ENCODE peak calls at places on chromosome 7, in ten cellular contexts. Q is left colon; A is hepatocyte; T is OCI-M1; E is kidney tubule cell; B is thoracic aorta; P is mucosa of gallbladder; L is activated naive CD4-positive, alpha-beta T cell; Z is stimulated activated naive B cell treated with anti-CD40 and anti-IgM and Interleukin-4, amounts not matched to agents 10 μg/mL and 1 μg/mL and 100 μg/mL, for 72 hours; K is PC-9. I is an unnamed sample.

GRCh38 chr7:50153141-50153540 is 60.1 kb upstream of the ZPBP start:
- DNase-seq in A (no peak), L (no peak), K (no peak), B (no peak), Q (no peak), Z (peak; percentile 47), E (no peak), P (no peak), T (no peak), I (no peak)

GRCh38 chr7:137547477-137547876 is 203.9 kb upstream of the PTN start:
- DNase-seq in T (no peak), Q (no peak), E (peak; percentile 27), Z (no peak), P (no peak), B (no peak), K (no peak), L (no peak), A (no peak), I (peak; percentile 8)

GRCh38 chr7:1536768-1537630 is 6.5 kb downstream of the MAFK start:
- DNase-seq in T (no peak), L (no peak), Z (no peak), A (peak; percentile 99), K (peak; percentile 95), Q (peak; percentile 87), E (peak; percentile 97), B (peak; percentile 91), P (peak; percentile 96), I (peak; percentile 97)

GRCh38 chr7:149147730-149148653 is 739 bp downstream of the ZNF398 start:
- DNase-seq in K (peak; percentile 37), P (peak; percentile 28), T (peak; percentile 51), L (peak; percentile 47), A (peak; percentile 73), B (peak; percentile 7), E (peak; percentile 66), Q (peak; percentile 72), Z (peak; percentile 56), I (peak; percentile 71)

GRCh38 chr7:150396426-150397375 is 17.6 kb downstream of the ZNF775 start:
- DNase-seq in L (no peak), Z (no peak), P (no peak), Q (no peak), K (no peak), A (no peak), T (no peak), E (no peak), B (no peak), I (no peak)

GRCh38 chr7:55104707-55105433 is 86.1 kb downstream of the EGFR start:
- DNase-seq in B (no peak), Z (no peak), L (no peak), A (no peak), K (no peak), P (no peak), Q (no peak), T (no peak), E (peak; percentile 48), I (no peak)

GRCh38 chr7:13989138-13989943 is at the start of gene ETV1:
- DNase-seq in B (peak; percentile 9), P (peak; percentile 62), E (peak; percentile 63), A (peak; percentile 78), T (peak; percentile 81), Z (no peak), Q (peak; percentile 28), L (no peak), K (peak; percentile 60), I (peak; percentile 67)

GRCh38 chr7:82631998-82632397 is 188.4 kb upstream of the CACNA2D1 start:
- DNase-seq in T (no peak), A (no peak), P (no peak), B (no peak), Z (no peak), E (no peak), L (no peak), K (no peak), Q (no peak), I (peak; percentile 29)

GRCh38 chr7:129950191-129950940 is 2.4 kb downstream of the UBE2H start:
- DNase-seq in B (no peak), K (no peak), L (no peak), P (no peak), Z (no peak), Q (no peak), T (no peak), E (peak; percentile 41), A (no peak), I (no peak)

GRCh38 chr7:80374321-80374720 is 137.5 kb downstream of the GNAT3 start:
- DNase-seq in B (no peak), Z (no peak), E (no peak), T (no peak), K (no peak), Q (no peak), A (no peak), P (peak; percentile 65), L (no peak), I (no peak)

GRCh38 chr7:45710271-45711160 is 136.3 kb downstream of the ADCY1 start:
- DNase-seq in L (no peak), Z (no peak), K (no peak), T (no peak), B (no peak), E (no peak), P (peak; percentile 7), Q (peak; percentile 1), A (peak; percentile 1), I (no peak)

GRCh38 chr7:141003172-141004080 is 11.3 kb downstream of the MRPS33 start:
- DNase-seq in T (peak; percentile 1), B (no peak), K (no peak), Z (no peak), L (no peak), E (no peak), A (peak; percentile 23), P (peak; percentile 14), Q (no peak), I (no peak)

GRCh38 chr7:40572810-40573470 is 438.1 kb downstream of the SUGCT start:
- DNase-seq in Q (no peak), L (no peak), K (peak; percentile 10), P (no peak), T (no peak), A (no peak), Z (no peak), B (no peak), E (no peak), I (no peak)

GRCh38 chr7:150875791-150876190 is 23.5 kb downstream of the AOC1 start:
- DNase-seq in T (peak; percentile 28), A (no peak), K (no peak), L (no peak), P (no peak), B (no peak), Z (no peak), Q (no peak), E (no peak), I (peak; percentile 1)